ENCODE peak calls at places on chromosomes 12 and 14, in nine cellular contexts. One of them, this sample, is unnamed.

GRCh38 chr12:123150273-123150803 is 552 bp downstream of the PITPNM2 start:
- DNase-seq in tibial artery: peak
- DNase-seq in cardiac muscle cell: no peak
- DNase-seq in GM23248: no peak
- DNase-seq in breast epithelium: no peak
- DNase-seq in CD8-positive, alpha-beta memory T cell: no peak
- DNase-seq in mesendoderm: no peak
- DNase-seq in neural progenitor cell: peak
- DNase-seq in substantia nigra: no peak
- DNase-seq in this sample: no peak

GRCh38 chr14:39988939-39989338 is 556.7 kb upstream of the FBXO33 start:
- DNase-seq in tibial artery: no peak
- DNase-seq in cardiac muscle cell: peak
- DNase-seq in GM23248: peak
- DNase-seq in breast epithelium: no peak
- DNase-seq in CD8-positive, alpha-beta memory T cell: no peak
- DNase-seq in mesendoderm: peak
- DNase-seq in neural progenitor cell: peak
- DNase-seq in substantia nigra: no peak
- DNase-seq in this sample: no peak

GRCh38 chr12:121781751-121782615 is 11.5 kb downstream of the RHOF start:
- DNase-seq in tibial artery: no peak
- DNase-seq in cardiac muscle cell: no peak
- DNase-seq in GM23248: peak
- DNase-seq in breast epithelium: no peak
- DNase-seq in CD8-positive, alpha-beta memory T cell: peak
- DNase-seq in mesendoderm: no peak
- DNase-seq in neural progenitor cell: peak
- DNase-seq in substantia nigra: no peak
- DNase-seq in this sample: no peak

GRCh38 chr14:39734306-39734705 is 302.1 kb upstream of the FBXO33 start:
- DNase-seq in tibial artery: no peak
- DNase-seq in cardiac muscle cell: no peak
- DNase-seq in GM23248: no peak
- DNase-seq in breast epithelium: no peak
- DNase-seq in CD8-positive, alpha-beta memory T cell: no peak
- DNase-seq in mesendoderm: peak
- DNase-seq in neural progenitor cell: no peak
- DNase-seq in substantia nigra: no peak
- DNase-seq in this sample: no peak

GRCh38 chr14:72443256-72443655 is 450.6 kb downstream of the DPF3 start:
- DNase-seq in tibial artery: no peak
- DNase-seq in cardiac muscle cell: no peak
- DNase-seq in GM23248: no peak
- DNase-seq in breast epithelium: no peak
- DNase-seq in CD8-positive, alpha-beta memory T cell: no peak
- DNase-seq in mesendoderm: no peak
- DNase-seq in neural progenitor cell: no peak
- DNase-seq in substantia nigra: no peak
- DNase-seq in this sample: no peak

GRCh38 chr12:58575281-58575680 is 345.0 kb downstream of the LRIG3 start:
- DNase-seq in tibial artery: no peak
- DNase-seq in cardiac muscle cell: no peak
- DNase-seq in GM23248: peak
- DNase-seq in breast epithelium: no peak
- DNase-seq in CD8-positive, alpha-beta memory T cell: no peak
- DNase-seq in mesendoderm: no peak
- DNase-seq in neural progenitor cell: no peak
- DNase-seq in substantia nigra: no peak
- DNase-seq in this sample: peak

GRCh38 chr12:129401572-129401971 is 502.3 kb downstream of the TMEM132D start:
- DNase-seq in tibial artery: no peak
- DNase-seq in cardiac muscle cell: no peak
- DNase-seq in GM23248: no peak
- DNase-seq in breast epithelium: no peak
- DNase-seq in CD8-positive, alpha-beta memory T cell: no peak
- DNase-seq in mesendoderm: peak
- DNase-seq in neural progenitor cell: no peak
- DNase-seq in substantia nigra: no peak
- DNase-seq in this sample: no peak

GRCh38 chr12:110249105-110249504 is 31.9 kb upstream of the ATP2A2 start:
- DNase-seq in tibial artery: no peak
- DNase-seq in cardiac muscle cell: no peak
- DNase-seq in GM23248: no peak
- DNase-seq in breast epithelium: no peak
- DNase-seq in CD8-positive, alpha-beta memory T cell: no peak
- DNase-seq in mesendoderm: no peak
- DNase-seq in neural progenitor cell: no peak
- DNase-seq in substantia nigra: no peak
- DNase-seq in this sample: peak

GRCh38 chr12:23204933-23205778 is 580.2 kb downstream of the ETNK1 start:
- DNase-seq in tibial artery: no peak
- DNase-seq in cardiac muscle cell: peak
- DNase-seq in GM23248: peak
- DNase-seq in breast epithelium: no peak
- DNase-seq in CD8-positive, alpha-beta memory T cell: no peak
- DNase-seq in mesendoderm: peak
- DNase-seq in neural progenitor cell: peak
- DNase-seq in substantia nigra: no peak
- DNase-seq in this sample: peak

GRCh38 chr14:54976316-54976715 is 50.6 kb downstream of the WDHD1 start:
- DNase-seq in tibial artery: no peak
- DNase-seq in cardiac muscle cell: no peak
- DNase-seq in GM23248: peak
- DNase-seq in breast epithelium: no peak
- DNase-seq in CD8-positive, alpha-beta memory T cell: no peak
- DNase-seq in mesendoderm: no peak
- DNase-seq in neural progenitor cell: no peak
- DNase-seq in substantia nigra: no peak
- DNase-seq in this sample: peak

GRCh38 chr12:104339663-104340062 is 36.1 kb downstream of the EID3 start:
- DNase-seq in tibial artery: no peak
- DNase-seq in cardiac muscle cell: no peak
- DNase-seq in GM23248: no peak
- DNase-seq in breast epithelium: no peak
- DNase-seq in CD8-positive, alpha-beta memory T cell: no peak
- DNase-seq in mesendoderm: no peak
- DNase-seq in neural progenitor cell: no peak
- DNase-seq in substantia nigra: no peak
- DNase-seq in this sample: no peak

GRCh38 chr12:7948585-7949264 is 12.7 kb upstream of the SLC2A3 start:
- DNase-seq in tibial artery: no peak
- DNase-seq in cardiac muscle cell: no peak
- DNase-seq in GM23248: no peak
- DNase-seq in breast epithelium: no peak
- DNase-seq in CD8-positive, alpha-beta memory T cell: no peak
- DNase-seq in mesendoderm: no peak
- DNase-seq in neural progenitor cell: no peak
- DNase-seq in substantia nigra: no peak
- DNase-seq in this sample: peak

GRCh38 chr14:89256273-89256672 is 160.8 kb downstream of the FOXN3 start:
- DNase-seq in tibial artery: no peak
- DNase-seq in cardiac muscle cell: no peak
- DNase-seq in GM23248: no peak
- DNase-seq in breast epithelium: no peak
- DNase-seq in CD8-positive, alpha-beta memory T cell: no peak
- DNase-seq in mesendoderm: no peak
- DNase-seq in neural progenitor cell: no peak
- DNase-seq in substantia nigra: no peak
- DNase-seq in this sample: no peak

GRCh38 chr12:42705863-42706262 is 116.3 kb upstream of the PRICKLE1 start:
- DNase-seq in tibial artery: peak
- DNase-seq in cardiac muscle cell: no peak
- DNase-seq in GM23248: peak
- DNase-seq in breast epithelium: peak
- DNase-seq in CD8-positive, alpha-beta memory T cell: no peak
- DNase-seq in mesendoderm: peak
- DNase-seq in neural progenitor cell: peak
- DNase-seq in substantia nigra: no peak
- DNase-seq in this sample: peak

GRCh38 chr12:27644446-27644845 is 51.8 kb upstream of the REP15 start:
- DNase-seq in tibial artery: no peak
- DNase-seq in cardiac muscle cell: no peak
- DNase-seq in GM23248: peak
- DNase-seq in breast epithelium: no peak
- DNase-seq in CD8-positive, alpha-beta memory T cell: no peak
- DNase-seq in mesendoderm: no peak
- DNase-seq in neural progenitor cell: no peak
- DNase-seq in substantia nigra: no peak
- DNase-seq in this sample: peak

GRCh38 chr14:56814468-56815074 is 4.3 kb upstream of the OTX2 start:
- DNase-seq in tibial artery: no peak
- DNase-seq in cardiac muscle cell: no peak
- DNase-seq in GM23248: no peak
- DNase-seq in breast epithelium: no peak
- DNase-seq in CD8-positive, alpha-beta memory T cell: no peak
- DNase-seq in mesendoderm: peak
- DNase-seq in neural progenitor cell: peak
- DNase-seq in substantia nigra: no peak
- DNase-seq in this sample: no peak

GRCh38 chr12:106290666-106291065 is 11.9 kb upstream of the TCP11L2 start:
- DNase-seq in tibial artery: no peak
- DNase-seq in cardiac muscle cell: no peak
- DNase-seq in GM23248: no peak
- DNase-seq in breast epithelium: no peak
- DNase-seq in CD8-positive, alpha-beta memory T cell: no peak
- DNase-seq in mesendoderm: no peak
- DNase-seq in neural progenitor cell: no peak
- DNase-seq in substantia nigra: no peak
- DNase-seq in this sample: no peak

GRCh38 chr14:73237786-73238261 is 518 bp downstream of the PAPLN start:
- DNase-seq in tibial artery: no peak
- DNase-seq in cardiac muscle cell: peak
- DNase-seq in GM23248: peak
- DNase-seq in breast epithelium: no peak
- DNase-seq in CD8-positive, alpha-beta memory T cell: no peak
- DNase-seq in mesendoderm: peak
- DNase-seq in neural progenitor cell: peak
- DNase-seq in substantia nigra: no peak
- DNase-seq in this sample: no peak

DNA sequence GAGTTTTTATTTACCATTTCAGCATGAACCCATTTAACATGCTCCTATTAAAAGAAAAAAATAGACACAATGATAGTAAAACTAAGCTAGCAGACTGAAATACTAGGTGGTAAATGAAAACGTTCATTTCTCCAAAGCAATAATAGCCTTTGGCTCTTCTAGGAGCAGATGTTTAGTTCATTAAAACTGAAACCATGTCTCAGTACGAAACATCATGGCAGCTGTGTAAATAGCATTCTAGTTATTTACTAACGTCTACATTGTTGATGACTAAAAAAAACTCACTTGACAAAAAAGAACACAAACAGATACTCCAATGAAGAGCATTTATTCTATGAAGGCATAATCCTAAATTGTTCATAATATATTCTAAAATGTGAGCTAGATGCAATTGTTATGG is 17.9 kb downstream of the RECQL start:
- DNase-seq in tibial artery: no peak
- DNase-seq in cardiac muscle cell: no peak
- DNase-seq in GM23248: no peak
- DNase-seq in breast epithelium: no peak
- DNase-seq in CD8-positive, alpha-beta memory T cell: no peak
- DNase-seq in mesendoderm: no peak
- DNase-seq in neural progenitor cell: no peak
- DNase-seq in substantia nigra: no peak
- DNase-seq in this sample: no peak
- H3K27ac ChIP-seq in tibial artery: no peak
- H3K27ac ChIP-seq in cardiac muscle cell: no peak
- H3K27ac ChIP-seq in GM23248: no peak
- H3K27ac ChIP-seq in breast epithelium: no peak
- H3K27ac ChIP-seq in CD8-positive, alpha-beta memory T cell: no peak
- H3K27ac ChIP-seq in mesendoderm: no peak
- H3K27ac ChIP-seq in neural progenitor cell: no peak
- H3K27ac ChIP-seq in substantia nigra: no peak
- H3K27ac ChIP-seq in this sample: no peak

DNA sequence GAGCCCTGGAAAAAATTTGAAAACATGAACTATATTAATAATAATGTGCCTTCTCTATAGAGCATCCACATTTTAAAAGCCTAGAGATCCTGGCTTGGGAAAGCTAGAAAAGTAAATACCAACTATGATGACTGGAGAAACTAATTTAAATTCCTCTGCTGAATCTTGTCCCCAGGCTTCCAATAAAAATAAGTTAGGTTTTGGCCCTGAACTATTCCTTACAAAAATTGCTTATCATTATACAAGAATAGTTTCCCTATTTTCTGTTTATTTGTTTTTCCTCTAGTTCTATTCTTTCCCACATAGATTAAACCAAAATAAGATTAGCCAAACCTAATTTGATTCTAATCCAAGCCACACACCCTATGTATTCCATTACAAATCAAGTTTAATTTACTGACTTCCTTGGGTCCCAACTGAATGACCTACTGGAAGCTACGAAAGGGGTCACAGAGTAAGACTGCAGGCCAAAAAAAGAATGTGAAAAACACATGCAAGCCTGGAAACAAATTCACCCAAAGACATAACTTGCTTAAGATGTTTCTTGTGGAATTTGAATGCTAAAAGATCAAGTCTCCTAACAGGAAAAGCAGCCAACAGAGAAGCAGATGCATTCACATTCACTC is 133.0 kb downstream of the PAWR start:
- DNase-seq in tibial artery: no peak
- DNase-seq in cardiac muscle cell: no peak
- DNase-seq in GM23248: peak
- DNase-seq in breast epithelium: no peak
- DNase-seq in CD8-positive, alpha-beta memory T cell: no peak
- DNase-seq in mesendoderm: no peak
- DNase-seq in neural progenitor cell: no peak
- DNase-seq in substantia nigra: no peak
- DNase-seq in this sample: no peak
- H3K27ac ChIP-seq in tibial artery: peak
- H3K27ac ChIP-seq in cardiac muscle cell: no peak
- H3K27ac ChIP-seq in GM23248: peak
- H3K27ac ChIP-seq in breast epithelium: peak
- H3K27ac ChIP-seq in CD8-positive, alpha-beta memory T cell: no peak
- H3K27ac ChIP-seq in mesendoderm: no peak
- H3K27ac ChIP-seq in neural progenitor cell: peak
- H3K27ac ChIP-seq in substantia nigra: no peak
- H3K27ac ChIP-seq in this sample: no peak

GRCh38 chr14:21136024-21136423 is 19.8 kb downstream of the OR5AU1 start:
- DNase-seq in tibial artery: no peak
- DNase-seq in cardiac muscle cell: peak
- DNase-seq in GM23248: peak
- DNase-seq in breast epithelium: no peak
- DNase-seq in CD8-positive, alpha-beta memory T cell: no peak
- DNase-seq in mesendoderm: peak
- DNase-seq in neural progenitor cell: peak
- DNase-seq in substantia nigra: no peak
- DNase-seq in this sample: peak
- H3K27ac ChIP-seq in tibial artery: no peak
- H3K27ac ChIP-seq in cardiac muscle cell: no peak
- H3K27ac ChIP-seq in GM23248: no peak
- H3K27ac ChIP-seq in breast epithelium: no peak
- H3K27ac ChIP-seq in CD8-positive, alpha-beta memory T cell: no peak
- H3K27ac ChIP-seq in mesendoderm: no peak
- H3K27ac ChIP-seq in neural progenitor cell: no peak
- H3K27ac ChIP-seq in substantia nigra: no peak
- H3K27ac ChIP-seq in this sample: no peak

DNA sequence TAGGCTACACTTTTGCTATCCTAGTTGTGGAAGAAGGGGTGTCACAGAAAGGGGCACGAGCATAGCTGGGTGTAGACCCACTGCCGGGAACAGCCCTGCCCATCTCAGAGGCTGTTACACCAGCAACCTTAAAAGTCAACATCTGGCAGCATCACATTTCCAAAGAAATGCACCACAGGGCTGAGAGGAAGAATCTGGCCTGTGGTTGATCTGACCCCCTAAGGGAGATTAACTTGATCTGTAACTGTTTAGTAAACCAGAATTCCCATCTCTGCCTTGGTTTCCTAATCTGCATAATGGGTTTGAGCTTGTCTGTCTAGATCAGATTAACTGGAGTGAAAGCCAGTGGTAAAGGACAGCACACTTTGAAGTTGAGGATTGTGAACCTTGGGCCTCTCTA is 1.3 kb downstream of the LRP1-AS start:
- DNase-seq in tibial artery: no peak
- DNase-seq in cardiac muscle cell: no peak
- DNase-seq in GM23248: peak
- DNase-seq in breast epithelium: no peak
- DNase-seq in CD8-positive, alpha-beta memory T cell: no peak
- DNase-seq in mesendoderm: no peak
- DNase-seq in neural progenitor cell: no peak
- DNase-seq in substantia nigra: no peak
- DNase-seq in this sample: no peak
- H3K27ac ChIP-seq in tibial artery: peak
- H3K27ac ChIP-seq in cardiac muscle cell: no peak
- H3K27ac ChIP-seq in GM23248: peak
- H3K27ac ChIP-seq in breast epithelium: peak
- H3K27ac ChIP-seq in CD8-positive, alpha-beta memory T cell: no peak
- H3K27ac ChIP-seq in mesendoderm: no peak
- H3K27ac ChIP-seq in neural progenitor cell: no peak
- H3K27ac ChIP-seq in substantia nigra: peak
- H3K27ac ChIP-seq in this sample: no peak